ENCODE peak calls at places on chromosomes 1 and 21, in seven cellular contexts. O is GM23338, J is suprapubic skin, I is omental fat pad, N is GM06990, U is NB4, D is AG10803. Z is an unnamed sample.
A peak's percentile ranks its signal among the peaks of the same experiment; 100 is the strongest.

GRCh38 chr1:211577826-211578639 is 928 bp downstream of the SLC30A1 start:
- DNase-seq in U (peak; percentile 78), I (peak; percentile 49), O (peak; percentile 96), J (peak; percentile 80), N (peak; percentile 88), D (peak; percentile 56), Z (peak; percentile 87)

GRCh38 chr21:45997495-45998275 is 16.1 kb downstream of the COL6A1 start:
- DNase-seq in J (peak; percentile 61), U (no peak), I (no peak), N (no peak), D (no peak), O (no peak), Z (peak; percentile 72)

GRCh38 chr1:21294266-21295058 is 4.2 kb upstream of the ECE1 start:
- DNase-seq in J (no peak), I (no peak), U (peak; percentile 79), D (no peak), O (no peak), N (peak; percentile 89), Z (peak; percentile 74)

GRCh38 chr1:54220004-54220811 is 20.2 kb downstream of the MRPL37 start:
- DNase-seq in U (peak; percentile 97), I (no peak), D (peak; percentile 58), O (no peak), J (no peak), N (no peak), Z (no peak)

GRCh38 chr1:27348861-27349783 is 7.3 kb downstream of the SYTL1 start:
- DNase-seq in N (no peak), O (peak; percentile 87), I (no peak), D (no peak), U (no peak), J (peak; percentile 64), Z (no peak)

GRCh38 chr1:76379506-76379905 is 305.0 kb downstream of the ST6GALNAC3 start:
- DNase-seq in J (no peak), O (no peak), N (no peak), D (no peak), U (no peak), I (no peak), Z (no peak)

GRCh38 chr1:156704166-156704711 is 1.1 kb downstream of the CRABP2 start:
- DNase-seq in N (no peak), J (no peak), I (no peak), U (no peak), D (no peak), O (no peak), Z (no peak)

GRCh38 chr1:205983925-205984725 is 19.1 kb downstream of the RAB7B start:
- DNase-seq in I (no peak), O (peak; percentile 86), D (peak; percentile 51), J (peak; percentile 77), U (peak; percentile 72), N (no peak), Z (no peak)

GRCh38 chr1:118711356-118711755 is 276.8 kb downstream of the TBX15 start:
- DNase-seq in I (no peak), N (no peak), U (no peak), D (no peak), O (peak; percentile 32), J (no peak), Z (no peak)

GRCh38 chr1:6359568-6360496 is 33.7 kb downstream of the ACOT7 start:
- DNase-seq in U (peak; percentile 70), J (no peak), I (no peak), D (peak; percentile 64), O (peak; percentile 58), N (peak; percentile 72), Z (no peak)

GRCh38 chr1:212401838-212402582 is 12.7 kb downstream of the PACC1 start:
- DNase-seq in D (peak; percentile 40), I (no peak), O (no peak), J (no peak), N (no peak), U (no peak), Z (no peak)

GRCh38 chr1:200963076-200963475 is 60.4 kb downstream of the KIF21B start:
- DNase-seq in O (no peak), U (no peak), I (no peak), N (no peak), D (no peak), J (no peak), Z (peak; percentile 9)

GRCh38 chr1:155192346-155193274 is 15.1 kb downstream of the THBS3 start:
- DNase-seq in I (no peak), U (peak; percentile 50), N (no peak), J (no peak), O (peak; percentile 90), D (no peak), Z (no peak)

GRCh38 chr1:156124557-156125483 is 10.3 kb downstream of the LMNA start:
- DNase-seq in I (no peak), U (peak; percentile 87), D (peak; percentile 74), N (no peak), J (peak; percentile 88), O (peak; percentile 54), Z (no peak)

GRCh38 chr1:212690816-212691403 is 8.7 kb downstream of the BATF3 start:
- DNase-seq in U (no peak), N (no peak), J (no peak), D (no peak), O (no peak), I (no peak), Z (peak; percentile 31)

GRCh38 chr1:58932820-58933598 is 149.2 kb upstream of the JUN start:
- DNase-seq in D (peak; percentile 92), I (no peak), J (no peak), N (no peak), U (peak; percentile 57), O (no peak), Z (no peak)

GRCh38 chr1:57474097-57474750 is 50.4 kb upstream of the DAB1 start:
- DNase-seq in J (no peak), D (peak; percentile 44), I (no peak), O (no peak), U (no peak), N (no peak), Z (no peak)

GRCh38 chr1:21773585-21773984 is 9.4 kb downstream of the USP48 start:
- DNase-seq in I (no peak), U (no peak), N (no peak), O (no peak), J (no peak), D (no peak), Z (no peak)

GRCh38 chr21:39874759-39875158 is 7.5 kb downstream of the PCP4 start:
- DNase-seq in J (no peak), O (no peak), N (no peak), D (no peak), I (no peak), U (no peak), Z (no peak)

GRCh38 chr1:207763091-207763490 is 11.2 kb downstream of the CD46 start:
- DNase-seq in U (no peak), O (no peak), N (no peak), D (no peak), I (no peak), J (no peak), Z (no peak)

GRCh38 chr1:238961790-238962189 is 424.6 kb upstream of the CHRM3 start:
- DNase-seq in I (no peak), J (no peak), U (no peak), D (no peak), N (no peak), O (no peak), Z (no peak)

GRCh38 chr1:206556047-206556747 is 48.9 kb downstream of the RASSF5 start:
- DNase-seq in D (no peak), N (peak; percentile 56), O (no peak), U (no peak), J (no peak), I (no peak), Z (no peak)

GRCh38 chr1:201275266-201275666 is 8.0 kb upstream of the PKP1 start:
- DNase-seq in U (no peak), I (no peak), N (no peak), O (no peak), D (peak; percentile 82), J (peak; percentile 87), Z (no peak)

GRCh38 chr1:899636-900317 is 23.9 kb upstream of the SAMD11 start:
- DNase-seq in O (no peak), U (no peak), N (no peak), J (no peak), I (no peak), D (no peak), Z (peak; percentile 69)

GRCh38 chr21:35329940-35330670 is 281.0 kb upstream of the RUNX1 start:
- DNase-seq in D (no peak), N (no peak), I (no peak), J (no peak), O (no peak), U (no peak), Z (no peak)

GRCh38 chr1:179228783-179229213 is 679 bp downstream of the ABL2 start:
- DNase-seq in I (no peak), D (peak; percentile 29), U (peak; percentile 69), J (peak; percentile 70), O (peak; percentile 78), N (no peak), Z (peak; percentile 79)

GRCh38 chr21:43727571-43728466 is 8.9 kb downstream of the PDXK start:
- DNase-seq in O (no peak), N (no peak), D (peak; percentile 25), U (peak; percentile 83), J (no peak), I (no peak), Z (no peak)
- TF ChIP-seq CTCF in O (peak; percentile 60), N (peak; percentile 38), D (no peak), U (peak; percentile 35), J (no peak), I (no peak), Z (no peak)

GRCh38 chr1:231581859-231582258 is 44.7 kb upstream of the DISC1 start:
- DNase-seq in I (no peak), O (no peak), D (no peak), N (no peak), J (no peak), U (no peak), Z (no peak)

GRCh38 chr1:231580874-231581273 is 45.7 kb upstream of the DISC1 start:
- DNase-seq in D (no peak), J (no peak), I (no peak), N (no peak), U (no peak), O (no peak), Z (no peak)

GRCh38 chr1:231583376-231583775 is 43.2 kb upstream of the DISC1 start:
- DNase-seq in O (no peak), I (no peak), J (no peak), N (no peak), D (no peak), U (no peak), Z (no peak)

GRCh38 chr1:231584117-231584516 is 42.5 kb upstream of the DISC1 start:
- DNase-seq in N (no peak), D (peak; percentile 69), O (no peak), J (no peak), I (no peak), U (peak; percentile 52), Z (no peak)
- TF ChIP-seq CTCF in N (peak; percentile 10), D (no peak), O (peak; percentile 17), J (no peak), I (no peak), U (peak; percentile 10), Z (no peak)

DNA sequence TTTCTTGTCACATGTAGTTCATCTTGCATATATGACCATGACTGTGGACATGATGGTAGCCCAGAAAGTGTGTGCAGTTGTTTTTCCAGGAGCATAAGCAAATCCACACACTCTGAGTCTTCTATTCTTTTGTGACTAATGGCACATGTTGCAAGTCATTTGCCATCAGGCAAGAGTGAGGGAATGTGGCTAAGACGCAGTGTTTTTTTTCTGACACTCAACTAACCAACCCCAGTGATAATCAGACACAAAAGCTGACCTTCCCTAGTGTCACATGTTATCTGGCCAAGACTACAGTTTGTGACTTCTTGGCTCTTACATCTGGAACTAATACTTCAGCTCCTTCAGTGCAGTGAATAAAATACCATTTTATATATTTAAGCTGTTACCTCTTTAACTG is 108.8 kb downstream of the ITSN1 start:
- DNase-seq in I (no peak), U (no peak), O (no peak), N (no peak), J (no peak), D (peak; percentile 54), Z (no peak)
- TF ChIP-seq CTCF in I (no peak), U (no peak), O (no peak), N (no peak), J (no peak), D (no peak), Z (no peak)

GRCh38 chr1:226309398-226310122 is 596 bp upstream of the LIN9 start:
- DNase-seq in D (peak; percentile 14), U (no peak), O (peak; percentile 40), J (peak; percentile 67), N (no peak), I (peak; percentile 27), Z (peak; percentile 77)
- TF ChIP-seq CTCF in D (peak; percentile 11), U (no peak), O (no peak), J (no peak), N (no peak), I (no peak), Z (no peak)